ENCODE peak calls at places on chromosomes 13 and 19, in six cellular contexts. Q is body of pancreas, C is uterus, Z is left ventricle myocardium inferior, U is Peyer's patch, E is heart right ventricle. J is an unnamed sample.

GRCh38 chr13:40492511-40492910 is 173.9 kb downstream of the FOXO1 start:
- DNase-seq in Z (peak; percentile 74), U (no peak), E (peak; percentile 65), C (no peak), Q (no peak), J (no peak)

GRCh38 chr13:99382428-99383133 is 75.4 kb upstream of the GPR183 start:
- DNase-seq in Z (no peak), Q (no peak), C (no peak), E (no peak), U (peak; percentile 47), J (no peak)

GRCh38 chr13:66506979-66507378 is 723.2 kb downstream of the PCDH9 start:
- DNase-seq in E (no peak), Q (no peak), C (no peak), Z (no peak), U (no peak), J (no peak)

GRCh38 chr19:17089238-17089637 is 13.7 kb downstream of the MYO9B start:
- DNase-seq in C (peak; percentile 46), Z (no peak), U (no peak), Q (no peak), E (no peak), J (peak; percentile 55)

GRCh38 chr19:33683881-33684549 is 62.3 kb downstream of the CHST8 start:
- DNase-seq in E (peak; percentile 20), Q (peak; percentile 38), C (no peak), U (no peak), Z (no peak), J (peak; percentile 16)

GRCh38 chr19:2613507-2614295 is 88.8 kb downstream of the GNG7 start:
- DNase-seq in U (peak; percentile 59), C (no peak), E (no peak), Q (no peak), Z (peak; percentile 29), J (no peak)

GRCh38 chr13:76803831-76804230 is 82.4 kb downstream of the KCTD12 start:
- DNase-seq in U (no peak), E (no peak), Q (no peak), Z (no peak), C (no peak), J (no peak)

GRCh38 chr19:40908981-40909380 is 26.9 kb upstream of the CYP2A7 start:
- DNase-seq in U (peak; percentile 52), Q (peak; percentile 66), C (no peak), Z (no peak), E (peak; percentile 37), J (no peak)

GRCh38 chr13:110312669-110313031 is 5.6 kb downstream of the COL4A2 start:
- DNase-seq in U (no peak), Q (no peak), C (peak; percentile 28), Z (no peak), E (no peak), J (peak; percentile 97)

GRCh38 chr19:2602391-2603181 is 99.9 kb downstream of the GNG7 start:
- DNase-seq in E (peak; percentile 78), Q (peak; percentile 85), C (peak; percentile 90), U (no peak), Z (peak; percentile 87), J (peak; percentile 73)

GRCh38 chr13:93286047-93286446 is 59.4 kb downstream of the GPC6 start:
- DNase-seq in Q (no peak), U (no peak), C (no peak), E (no peak), Z (no peak), J (no peak)

GRCh38 chr13:113777311-113778260 is 18.6 kb downstream of the TMEM255B start:
- DNase-seq in U (no peak), Q (no peak), C (no peak), E (no peak), Z (no peak), J (no peak)

GRCh38 chr19:2126879-2127518 is 24.4 kb downstream of the AP3D1 start:
- DNase-seq in Z (no peak), U (no peak), Q (no peak), C (no peak), E (no peak), J (no peak)

GRCh38 chr19:48568345-48568886 is 16.4 kb downstream of the SULT2B1 start:
- DNase-seq in E (peak; percentile 80), U (peak; percentile 24), Z (peak; percentile 87), Q (peak; percentile 63), C (peak; percentile 80), J (peak; percentile 70)

GRCh38 chr13:103328899-103329298 is 262.7 kb upstream of the SLC10A2 start:
- DNase-seq in Z (no peak), E (no peak), U (no peak), C (no peak), Q (no peak), J (no peak)

GRCh38 chr13:45823583-45823982 is 28.0 kb downstream of the SIAH3 start:
- DNase-seq in Z (no peak), E (no peak), C (no peak), Q (no peak), U (no peak), J (no peak)

DNA sequence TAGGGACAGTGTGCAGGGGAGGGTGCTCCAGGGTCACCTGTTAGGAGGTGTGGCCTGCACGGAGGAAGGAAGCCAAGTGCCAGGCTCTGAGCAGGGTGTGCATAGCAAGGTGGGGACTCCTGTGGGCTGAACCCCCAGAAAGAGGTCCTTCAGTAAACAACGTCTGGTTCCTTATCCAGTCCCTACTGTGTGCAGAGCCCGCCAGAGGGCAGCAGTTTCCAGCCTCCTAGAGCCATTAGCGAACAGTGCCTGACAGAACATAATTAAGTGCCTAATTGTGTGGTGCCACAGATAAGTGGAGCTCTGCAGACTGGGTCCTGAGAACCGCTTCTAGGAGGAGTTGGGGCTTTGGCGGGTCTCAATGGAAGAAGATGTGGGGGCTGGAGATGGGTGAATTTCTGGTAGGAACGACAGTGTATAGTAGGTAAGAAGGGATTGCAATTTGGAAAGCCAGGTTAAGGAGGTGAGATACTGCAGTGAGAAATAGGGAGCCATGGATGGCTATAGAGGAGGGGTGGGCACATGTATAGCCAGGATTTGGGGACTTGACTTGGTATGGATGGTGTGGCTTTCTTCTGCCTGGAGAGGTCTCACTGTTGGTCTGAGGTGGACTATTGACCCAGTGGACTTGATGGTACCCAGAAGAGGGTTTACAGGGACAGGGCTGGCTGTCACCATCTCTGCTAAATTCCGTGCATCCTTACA is 323.1 kb downstream of the ZNF536 start:
- DNase-seq in E (no peak), Z (no peak), C (no peak), U (no peak), Q (no peak), J (no peak)
- TF ChIP-seq CTCF in E (no peak), Z (peak; percentile 46), C (no peak), U (no peak), Q (no peak), J (peak; percentile 23)

GRCh38 chr13:106987435-106987800 is 419.5 kb upstream of the ARGLU1 start:
- DNase-seq in E (no peak), C (no peak), U (no peak), Z (peak; percentile 25), Q (no peak), J (no peak)

GRCh38 chr13:106986687-106987434 is 418.9 kb upstream of the ARGLU1 start:
- DNase-seq in U (no peak), C (no peak), Q (no peak), Z (no peak), E (no peak), J (no peak)

GRCh38 chr13:106990594-106990993 is 422.7 kb upstream of the ARGLU1 start:
- DNase-seq in E (no peak), Q (no peak), Z (no peak), U (no peak), C (no peak), J (no peak)

GRCh38 chr13:106989866-106990265 is 421.9 kb upstream of the ARGLU1 start:
- DNase-seq in Z (no peak), E (no peak), Q (no peak), C (no peak), U (no peak), J (no peak)

DNA sequence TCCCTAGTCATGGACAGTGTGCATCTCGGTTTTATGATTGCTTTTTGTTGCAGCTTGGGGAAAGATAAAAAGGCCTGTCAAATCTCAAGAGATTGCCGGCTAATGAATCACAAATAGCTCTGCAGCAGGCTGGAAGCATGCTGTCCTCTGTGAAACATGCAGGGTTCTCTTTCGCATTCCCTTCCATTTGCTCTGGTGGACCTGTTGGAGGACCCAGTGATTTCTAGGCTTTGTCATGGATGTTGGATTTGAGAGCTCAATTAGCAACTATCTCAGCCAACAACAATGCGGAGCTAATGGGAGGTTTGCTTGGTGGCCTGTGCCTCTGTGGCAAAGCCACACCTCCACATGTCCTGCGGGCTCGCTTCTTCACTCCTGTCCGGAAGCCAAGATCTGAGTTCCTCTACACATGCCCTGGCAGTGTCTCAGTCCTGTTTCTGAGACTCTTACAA is 418.1 kb upstream of the ARGLU1 start:
- DNase-seq in C (no peak), U (no peak), Z (peak; percentile 18), E (no peak), Q (no peak), J (peak; percentile 1)
- H3K27me3 ChIP-seq in C (no peaks in the 10 kb centered on the region), U (no peaks in the 10 kb centered on the region), Z (no peaks in the 10 kb centered on the region), E (no peaks in the 10 kb centered on the region), Q (no peaks in the 10 kb centered on the region), J (no peaks in the 10 kb centered on the region)

GRCh38 chr19:7137120-7137519 is 67.6 kb downstream of the ZNF557 start:
- DNase-seq in E (no peak), Q (no peak), Z (no peak), U (no peak), C (no peak), J (no peak)

GRCh38 chr19:7142771-7143170 is 73.3 kb downstream of the ZNF557 start:
- DNase-seq in U (no peak), C (no peak), Q (no peak), E (no peak), Z (no peak), J (no peak)

GRCh38 chr19:7139095-7139494 is 69.6 kb downstream of the ZNF557 start:
- DNase-seq in E (no peak), C (no peak), U (no peak), Q (no peak), Z (no peak), J (no peak)

GRCh38 chr19:7140137-7140536 is 70.6 kb downstream of the ZNF557 start:
- DNase-seq in Q (no peak), Z (no peak), C (no peak), E (no peak), U (no peak), J (no peak)

DNA sequence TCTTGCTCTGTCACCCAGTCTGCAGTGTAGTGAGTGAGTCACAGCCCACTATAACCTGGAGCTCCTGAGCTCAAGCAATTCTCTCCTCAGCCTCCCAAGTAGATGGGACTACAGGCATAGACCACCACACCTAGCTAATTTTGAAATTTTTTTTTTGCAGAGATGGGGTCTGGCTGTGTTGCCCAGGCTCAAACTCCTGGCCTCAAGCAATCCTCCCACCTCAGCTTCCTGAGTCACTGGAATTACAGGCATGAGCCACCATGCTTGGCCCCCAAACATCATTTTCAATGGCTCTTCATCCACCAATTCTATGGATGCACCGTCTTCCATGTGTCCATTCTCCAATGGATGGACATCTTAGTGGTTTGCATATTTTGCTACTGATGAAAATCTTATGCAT is 68.9 kb downstream of the ZNF557 start:
- DNase-seq in C (no peak), U (no peak), E (no peak), Q (no peak), Z (no peak), J (no peak)
- H3K36me3 ChIP-seq in C (no peaks in the 10 kb centered on the region), U (peaks cover 70% of the 10 kb centered on the region), E (peaks cover 83% of the 10 kb centered on the region), Q (peaks cover 44% of the 10 kb centered on the region), Z (peaks cover 63% of the 10 kb centered on the region), J (no peaks in the 10 kb centered on the region)

GRCh38 chr19:36139473-36140288 is at the start of gene CAPNS1:
- DNase-seq in C (peak; percentile 97), Z (peak; percentile 99), U (peak; percentile 92), E (peak; percentile 98), Q (peak; percentile 97), J (peak; percentile 95)
- TF ChIP-seq CTCF in C (peak; percentile 39), Z (peak; percentile 39), U (no peak), E (no peak), Q (peak; percentile 30), J (peak; percentile 14)

J was measured in brain microvascular endothelial cell.